ENCODE peak calls at places on chromosomes 4 and X, in six cellular contexts. B, Y, F, S, M and G are unnamed samples.

GRCh38 chrX:109839694-109840358 is 106.8 kb upstream of the ACSL4 start:
- DNase-seq in B (no peak), Y (peak; percentile 16), F (peak; percentile 22), S (no peak), M (no peak), G (no peak)

GRCh38 chr4:74840931-74841330 is 46.6 kb upstream of the BTC start:
- DNase-seq in B (no peak), Y (no peak), F (no peak), S (no peak), M (no peak), G (no peak)

GRCh38 chr4:84940960-84941359 is 25.5 kb downstream of the WDFY3 start:
- DNase-seq in B (no peak), Y (no peak), F (no peak), S (no peak), M (no peak), G (no peak)

GRCh38 chr4:185082549-185082948 is 60.5 kb upstream of the SLC25A4 start:
- DNase-seq in B (no peak), Y (no peak), F (no peak), S (no peak), M (no peak), G (no peak)

GRCh38 chr4:94339779-94340178 is 2.9 kb downstream of the HPGDS start:
- DNase-seq in B (no peak), Y (no peak), F (no peak), S (no peak), M (no peak), G (no peak)

GRCh38 chr4:40322853-40323252 is 12.3 kb upstream of the CHRNA9 start:
- DNase-seq in B (no peak), Y (peak; percentile 30), F (no peak), S (no peak), M (no peak), G (no peak)

GRCh38 chr4:140239311-140239710 is 85.3 kb upstream of the MAML3 start:
- DNase-seq in B (no peak), Y (no peak), F (no peak), S (no peak), M (no peak), G (no peak)

GRCh38 chr4:86558258-86558657 is 35.9 kb upstream of the PTPN13 start:
- DNase-seq in B (no peak), Y (no peak), F (no peak), S (no peak), M (no peak), G (no peak)

GRCh38 chr4:114694770-114695169 is 96.2 kb downstream of the UGT8 start:
- DNase-seq in B (no peak), Y (peak; percentile 25), F (no peak), S (peak; percentile 52), M (no peak), G (peak; percentile 17)

GRCh38 chr4:124641715-124642380 is 70.7 kb downstream of the ANKRD50 start:
- DNase-seq in B (no peak), Y (peak; percentile 73), F (peak; percentile 64), S (no peak), M (peak; percentile 66), G (peak; percentile 63)

GRCh38 chr4:159823743-159824142 is 720.9 kb downstream of the RAPGEF2 start:
- DNase-seq in B (no peak), Y (no peak), F (no peak), S (no peak), M (no peak), G (no peak)

GRCh38 chrX:123988423-123989116 is 27.1 kb downstream of the STAG2 start:
- DNase-seq in B (no peak), Y (no peak), F (no peak), S (no peak), M (no peak), G (no peak)

GRCh38 chr4:113675731-113676707 is 85.5 kb downstream of the CAMK2D start:
- DNase-seq in B (no peak), Y (no peak), F (no peak), S (no peak), M (no peak), G (no peak)

GRCh38 chrX:121649414-121649813 is 602.0 kb downstream of the GLUD2 start:
- DNase-seq in B (no peak), Y (no peak), F (no peak), S (no peak), M (no peak), G (no peak)

GRCh38 chrX:7606253-7606652 is 236.7 kb upstream of the VCX start:
- DNase-seq in B (no peak), Y (no peak), F (no peak), S (no peak), M (no peak), G (no peak)

GRCh38 chr4:174133525-174133924 is 149.9 kb downstream of the FBXO8 start:
- DNase-seq in B (no peak), Y (no peak), F (no peak), S (no peak), M (no peak), G (no peak)

GRCh38 chr4:6225469-6225868 is 25.1 kb upstream of the JAKMIP1 start:
- DNase-seq in B (peak; percentile 38), Y (no peak), F (no peak), S (peak; percentile 80), M (no peak), G (no peak)

GRCh38 chrX:19800821-19801220 is 86.6 kb downstream of the SH3KBP1 start:
- DNase-seq in B (no peak), Y (no peak), F (no peak), S (no peak), M (no peak), G (no peak)
- H3K4me1 ChIP-seq in B (no peaks in the 10 kb centered on the region), Y (no peaks in the 10 kb centered on the region), F (no peaks in the 10 kb centered on the region), S (no peaks in the 10 kb centered on the region), M (no peaks in the 10 kb centered on the region), G (no peaks in the 10 kb centered on the region)

DNA sequence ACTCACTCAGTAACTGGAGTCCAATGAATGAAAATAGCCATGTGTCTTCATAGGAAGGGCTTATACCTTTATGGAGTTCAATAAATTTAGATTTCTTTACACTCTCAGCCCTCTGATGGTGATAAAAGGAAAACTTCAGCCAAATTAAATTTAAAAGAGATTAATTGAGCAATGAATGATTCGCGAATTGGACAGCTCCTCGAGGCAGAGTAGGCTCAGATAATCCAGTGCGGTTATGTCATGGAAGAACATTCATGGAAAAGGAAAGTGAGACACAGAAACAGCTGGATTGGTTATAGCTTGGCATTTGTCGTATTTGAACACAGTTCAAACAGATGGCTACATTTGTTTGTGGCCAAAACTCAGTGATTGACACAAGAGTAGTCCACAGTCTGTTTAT is 54.5 kb upstream of the TACR3 start:
- DNase-seq in B (no peak), Y (no peak), F (no peak), S (no peak), M (no peak), G (no peak)
- H3K4me1 ChIP-seq in B (no peaks in the 10 kb centered on the region), Y (no peaks in the 10 kb centered on the region), F (no peaks in the 10 kb centered on the region), S (no peaks in the 10 kb centered on the region), M (no peaks in the 10 kb centered on the region), G (no peaks in the 10 kb centered on the region)

DNA sequence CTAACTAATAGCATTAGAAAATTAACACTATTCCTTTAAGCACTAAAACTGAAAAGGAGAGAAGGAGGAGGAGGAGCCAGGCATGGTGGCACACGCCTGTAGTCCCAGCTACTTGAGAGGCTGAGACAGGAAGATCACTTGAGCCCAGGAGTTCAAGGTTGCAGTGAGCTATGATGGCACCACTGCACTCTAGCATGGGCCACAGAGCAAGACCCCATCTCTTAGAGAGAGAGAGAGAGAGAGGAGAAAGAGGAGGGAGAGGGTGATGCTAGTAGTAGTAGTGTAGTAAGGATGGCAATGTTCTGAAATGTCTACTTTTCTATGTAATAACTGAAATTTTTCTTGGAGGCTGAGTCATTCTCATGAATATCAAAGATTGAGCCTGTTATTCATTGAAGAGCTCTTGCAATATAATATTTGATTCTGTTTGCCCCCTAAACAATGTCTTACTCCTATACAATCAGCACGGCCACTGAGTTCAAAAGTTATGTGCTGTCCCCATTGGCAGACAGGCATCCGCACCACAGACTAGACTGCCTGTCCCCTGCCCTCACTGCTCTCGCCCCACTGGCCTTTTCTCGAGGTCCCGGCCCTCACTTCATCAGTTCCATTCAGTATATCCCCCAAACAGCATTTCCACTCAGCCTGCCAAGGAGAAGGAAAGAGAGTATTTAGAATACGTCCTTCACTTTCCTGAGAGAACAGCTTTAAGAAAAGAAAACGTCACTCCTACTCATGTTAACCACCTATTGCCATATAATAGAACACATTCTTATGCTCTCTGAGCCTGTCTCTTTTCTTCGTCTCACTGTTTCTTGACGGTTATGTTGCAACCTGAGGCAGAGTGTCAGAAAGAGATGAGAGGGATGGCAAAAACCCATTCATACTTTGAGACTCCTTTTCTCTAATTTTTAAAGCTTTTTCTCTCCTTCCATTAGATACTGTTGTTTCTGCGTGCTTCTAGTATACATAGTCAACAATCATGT is 238.1 kb downstream of the PALLD start:
- DNase-seq in B (no peak), Y (no peak), F (no peak), S (no peak), M (no peak), G (no peak)
- H3K4me1 ChIP-seq in B (no peaks in the 10 kb centered on the region), Y (peaks cover 4% of the 10 kb centered on the region), F (no peaks in the 10 kb centered on the region), S (peaks cover 60% of the 10 kb centered on the region), M (no peaks in the 10 kb centered on the region), G (no peaks in the 10 kb centered on the region)

DNA sequence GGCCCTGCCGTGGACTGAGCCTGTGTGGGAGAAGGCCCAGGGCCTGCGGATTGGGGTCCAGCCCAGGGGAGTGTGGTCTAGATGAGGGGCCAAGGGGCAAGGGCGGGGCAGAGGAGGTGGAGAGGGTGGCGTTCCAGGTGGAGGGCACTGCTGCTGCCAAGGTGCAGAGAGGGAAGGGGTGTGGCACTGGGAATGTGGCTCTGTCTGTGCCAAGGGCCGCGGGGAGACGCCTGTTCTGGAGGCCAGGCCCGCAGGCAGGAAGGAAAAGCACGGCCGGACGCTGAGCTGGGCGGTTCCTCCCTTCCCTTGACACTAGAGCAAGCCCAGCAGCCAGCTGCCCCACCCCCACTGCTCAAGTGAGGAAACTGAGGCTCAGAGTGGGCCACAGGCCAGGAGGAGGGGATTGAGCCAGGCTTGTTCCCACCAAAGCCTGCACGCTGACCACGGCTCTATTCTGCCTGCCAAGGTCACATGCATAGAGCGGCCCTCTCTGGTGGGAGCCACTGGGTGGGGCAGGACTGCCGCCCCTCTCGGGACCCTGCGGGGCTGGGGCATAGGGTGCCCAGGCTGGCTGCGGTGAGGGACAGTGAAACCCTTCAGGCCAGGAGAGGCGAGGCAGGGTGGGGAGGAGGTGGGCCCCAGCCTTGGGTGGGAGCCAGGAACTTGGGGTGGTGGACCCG is 13.0 kb downstream of the SH3BP2 start:
- DNase-seq in B (peak; percentile 75), Y (no peak), F (no peak), S (no peak), M (no peak), G (no peak)
- H3K4me1 ChIP-seq in B (peaks cover 2% of the 10 kb centered on the region), Y (peaks cover 7% of the 10 kb centered on the region), F (peaks cover 10% of the 10 kb centered on the region), S (peaks cover 11% of the 10 kb centered on the region), M (peaks cover 26% of the 10 kb centered on the region), G (peaks cover 50% of the 10 kb centered on the region)